ENCODE peak calls at places on chromosomes 12 and 14, in eight cellular contexts. O, Y, S, L, D, U, A and G are unnamed samples.
A peak's percentile ranks its signal among the peaks of the same experiment; 100 is the strongest.

GRCh38 chr14:55516776-55517175 is 63.2 kb upstream of the KTN1 start:
- DNase-seq in O (no peak), Y (no peak), S (no peak), L (no peak), D (no peak), U (no peak), A (no peak), G (no peak)

GRCh38 chr12:50104614-50105366 is 982 bp downstream of the GPD1 start:
- DNase-seq in O (no peak), Y (no peak), S (no peak), L (no peak), D (no peak), U (no peak), A (no peak), G (no peak)

GRCh38 chr14:51834218-51834617 is 26.2 kb upstream of the GNG2 start:
- DNase-seq in O (no peak), Y (no peak), S (no peak), L (no peak), D (no peak), U (no peak), A (no peak), G (no peak)

GRCh38 chr12:96489392-96490056 is at the start of gene CFAP54:
- DNase-seq in O (peak; percentile 91), Y (peak; percentile 88), S (peak; percentile 93), L (peak; percentile 96), D (peak; percentile 95), U (peak; percentile 90), A (peak; percentile 97), G (peak; percentile 82)

GRCh38 chr12:13234045-13234641 is 37.6 kb downstream of the EMP1 start:
- DNase-seq in O (peak; percentile 57), Y (peak; percentile 62), S (no peak), L (peak; percentile 36), D (peak; percentile 10), U (no peak), A (no peak), G (peak; percentile 18)

GRCh38 chr12:75437564-75437963 is 43.0 kb upstream of the GLIPR1 start:
- DNase-seq in O (no peak), Y (no peak), S (no peak), L (no peak), D (no peak), U (no peak), A (no peak), G (peak; percentile 53)

GRCh38 chr12:41108032-41108431 is 80.1 kb upstream of the PDZRN4 start:
- DNase-seq in O (no peak), Y (no peak), S (no peak), L (no peak), D (no peak), U (no peak), A (no peak), G (no peak)

GRCh38 chr12:28704477-28705169 is 444.5 kb upstream of the FAR2 start:
- DNase-seq in O (no peak), Y (no peak), S (no peak), L (no peak), D (no peak), U (no peak), A (no peak), G (no peak)

GRCh38 chr12:117875652-117876491 is 92.9 kb downstream of the KSR2 start:
- DNase-seq in O (no peak), Y (no peak), S (peak; percentile 76), L (no peak), D (peak; percentile 28), U (no peak), A (peak; percentile 59), G (no peak)

GRCh38 chr12:98399532-98399931 is 115.9 kb upstream of the TMPO start:
- DNase-seq in O (peak; percentile 36), Y (peak; percentile 27), S (peak; percentile 43), L (peak; percentile 31), D (peak; percentile 10), U (peak; percentile 35), A (peak; percentile 79), G (peak; percentile 66)

GRCh38 chr14:64178814-64179213 is 115.4 kb downstream of the ESR2 start:
- DNase-seq in O (no peak), Y (no peak), S (no peak), L (no peak), D (no peak), U (no peak), A (no peak), G (no peak)

GRCh38 chr14:23193432-23193831 is 10.0 kb upstream of the SLC7A8 start:
- DNase-seq in O (no peak), Y (no peak), S (no peak), L (no peak), D (no peak), U (no peak), A (no peak), G (no peak)

GRCh38 chr14:33285902-33286700 is 347.4 kb downstream of the NPAS3 start:
- DNase-seq in O (no peak), Y (no peak), S (no peak), L (no peak), D (no peak), U (no peak), A (no peak), G (no peak)

GRCh38 chr12:123657211-123657610 is 13.7 kb upstream of the TCTN2 start:
- DNase-seq in O (no peak), Y (no peak), S (no peak), L (no peak), D (no peak), U (no peak), A (no peak), G (no peak)

GRCh38 chr14:64438181-64438839 is 27.0 kb upstream of the AKAP5 start:
- DNase-seq in O (peak; percentile 76), Y (peak; percentile 65), S (no peak), L (no peak), D (no peak), U (peak; percentile 65), A (peak; percentile 52), G (no peak)

GRCh38 chr12:26813812-26814211 is 19.2 kb downstream of the ITPR2 start:
- DNase-seq in O (no peak), Y (no peak), S (no peak), L (no peak), D (no peak), U (no peak), A (no peak), G (peak; percentile 16)

GRCh38 chr14:77324289-77324688 is 3.5 kb downstream of the GSTZ1 start:
- DNase-seq in O (no peak), Y (no peak), S (no peak), L (no peak), D (no peak), U (no peak), A (no peak), G (no peak)

GRCh38 chr14:104335611-104336010 is 197.2 kb downstream of the KIF26A start:
- DNase-seq in O (no peak), Y (no peak), S (no peak), L (no peak), D (no peak), U (no peak), A (peak; percentile 30), G (no peak)

GRCh38 chr12:3203713-3204112 is 126.5 kb downstream of the TSPAN9 start:
- DNase-seq in O (no peak), Y (no peak), S (no peak), L (no peak), D (no peak), U (no peak), A (no peak), G (no peak)

GRCh38 chr12:92745874-92746553 is 43.2 kb downstream of the PLEKHG7 start:
- DNase-seq in O (peak; percentile 96), Y (peak; percentile 84), S (no peak), L (peak; percentile 90), D (no peak), U (peak; percentile 91), A (no peak), G (no peak)

GRCh38 chr12:101945361-101946232 is 68.2 kb downstream of the DRAM1 start:
- DNase-seq in O (peak; percentile 65), Y (peak; percentile 62), S (no peak), L (no peak), D (no peak), U (peak; percentile 30), A (no peak), G (no peak)

GRCh38 chr12:53235742-53236442 is 3.9 kb upstream of the RARG start:
- DNase-seq in O (no peak), Y (no peak), S (no peak), L (no peak), D (no peak), U (no peak), A (peak; percentile 72), G (no peak)

GRCh38 chr12:5430639-5431603 is 987 bp upstream of the NTF3 start:
- DNase-seq in O (no peak), Y (no peak), S (no peak), L (no peak), D (no peak), U (no peak), A (no peak), G (no peak)

GRCh38 chr12:54932691-54933090 is 51.9 kb downstream of the TESPA1 start:
- DNase-seq in O (no peak), Y (no peak), S (no peak), L (no peak), D (no peak), U (no peak), A (no peak), G (no peak)

GRCh38 chr14:70359076-70359424 is 433 bp downstream of the COX16 start:
- DNase-seq in O (no peak), Y (no peak), S (no peak), L (no peak), D (no peak), U (no peak), A (no peak), G (no peak)

GRCh38 chr14:35808076-35808657 is 928 bp downstream of the RALGAPA1 start:
- DNase-seq in O (no peak), Y (no peak), S (no peak), L (no peak), D (no peak), U (no peak), A (no peak), G (no peak)

GRCh38 chr12:105920161-105920684 is 218.5 kb downstream of the NUAK1 start:
- DNase-seq in O (no peak), Y (no peak), S (no peak), L (peak; percentile 73), D (no peak), U (no peak), A (no peak), G (no peak)

GRCh38 chr12:122076743-122077495 is 1.6 kb upstream of the MLXIP start:
- DNase-seq in O (no peak), Y (no peak), S (no peak), L (peak; percentile 34), D (no peak), U (no peak), A (no peak), G (peak; percentile 95)

GRCh38 chr12:117165342-117165741 is 24.9 kb downstream of the FBXO21 start:
- DNase-seq in O (no peak), Y (no peak), S (peak; percentile 35), L (no peak), D (no peak), U (no peak), A (no peak), G (no peak)

GRCh38 chr12:27109339-27110023 is 27.1 kb upstream of the C12orf71 start:
- DNase-seq in O (no peak), Y (peak; percentile 28), S (no peak), L (no peak), D (no peak), U (no peak), A (no peak), G (no peak)

GRCh38 chr12:5377997-5378596 is 53.8 kb upstream of the NTF3 start:
- DNase-seq in O (no peak), Y (no peak), S (peak; percentile 65), L (no peak), D (no peak), U (no peak), A (no peak), G (no peak)